ENCODE peak calls at places on chromosomes 4 and X, in nine cellular contexts. One of them, this sample, is unnamed. For H3K4me1, the result is how much of the 10 kb centered on the place peaks cover.

GRCh38 chr4:152359208-152360044 is 176.5 kb downstream of the FBXW7 start:
- DNase-seq in cardiac muscle cell: no peak
- DNase-seq in ascending aorta: no peak
- DNase-seq in CD4-positive, CD25-positive, alpha-beta regulatory T cell: no peak
- DNase-seq in SJSA1: no peak
- DNase-seq in right atrium auricular region: no peak
- DNase-seq in mesenchymal stem cell: no peak
- DNase-seq in psoas muscle: no peak
- DNase-seq in naive thymus-derived CD4-positive, alpha-beta T cell: no peak
- DNase-seq in this sample: no peak

GRCh38 chr4:153931804-153932203 is 142.9 kb upstream of the SFRP2 start:
- DNase-seq in right atrium auricular region: no peak
- DNase-seq in naive thymus-derived CD4-positive, alpha-beta T cell: no peak
- DNase-seq in cardiac muscle cell: no peak
- DNase-seq in mesenchymal stem cell: peak
- DNase-seq in SJSA1: no peak
- DNase-seq in CD4-positive, CD25-positive, alpha-beta regulatory T cell: no peak
- DNase-seq in ascending aorta: no peak
- DNase-seq in psoas muscle: no peak
- DNase-seq in this sample: no peak

GRCh38 chrX:13381514-13381913 is 61.7 kb upstream of the ATXN3L start:
- DNase-seq in cardiac muscle cell: peak
- DNase-seq in ascending aorta: no peak
- DNase-seq in right atrium auricular region: no peak
- DNase-seq in mesenchymal stem cell: no peak
- DNase-seq in CD4-positive, CD25-positive, alpha-beta regulatory T cell: no peak
- DNase-seq in SJSA1: no peak
- DNase-seq in psoas muscle: no peak
- DNase-seq in naive thymus-derived CD4-positive, alpha-beta T cell: no peak
- DNase-seq in this sample: no peak

GRCh38 chrX:107970073-107970472 is 12.1 kb downstream of the TEX13B start:
- DNase-seq in SJSA1: no peak
- DNase-seq in mesenchymal stem cell: no peak
- DNase-seq in cardiac muscle cell: no peak
- DNase-seq in psoas muscle: no peak
- DNase-seq in naive thymus-derived CD4-positive, alpha-beta T cell: no peak
- DNase-seq in ascending aorta: no peak
- DNase-seq in right atrium auricular region: no peak
- DNase-seq in CD4-positive, CD25-positive, alpha-beta regulatory T cell: no peak
- DNase-seq in this sample: no peak

GRCh38 chrX:86002076-86002896 is 45.1 kb downstream of the CHM start:
- DNase-seq in cardiac muscle cell: no peak
- DNase-seq in ascending aorta: no peak
- DNase-seq in psoas muscle: no peak
- DNase-seq in SJSA1: peak
- DNase-seq in mesenchymal stem cell: peak
- DNase-seq in naive thymus-derived CD4-positive, alpha-beta T cell: peak
- DNase-seq in CD4-positive, CD25-positive, alpha-beta regulatory T cell: no peak
- DNase-seq in right atrium auricular region: no peak
- DNase-seq in this sample: peak

GRCh38 chr4:106048250-106048931 is 153.1 kb downstream of the NPNT start:
- DNase-seq in psoas muscle: no peak
- DNase-seq in ascending aorta: no peak
- DNase-seq in cardiac muscle cell: peak
- DNase-seq in right atrium auricular region: no peak
- DNase-seq in CD4-positive, CD25-positive, alpha-beta regulatory T cell: no peak
- DNase-seq in SJSA1: peak
- DNase-seq in mesenchymal stem cell: peak
- DNase-seq in naive thymus-derived CD4-positive, alpha-beta T cell: no peak
- DNase-seq in this sample: no peak

GRCh38 chr4:5247735-5248134 is 196.5 kb downstream of the STK32B start:
- DNase-seq in naive thymus-derived CD4-positive, alpha-beta T cell: no peak
- DNase-seq in cardiac muscle cell: no peak
- DNase-seq in CD4-positive, CD25-positive, alpha-beta regulatory T cell: no peak
- DNase-seq in ascending aorta: no peak
- DNase-seq in right atrium auricular region: no peak
- DNase-seq in SJSA1: no peak
- DNase-seq in psoas muscle: no peak
- DNase-seq in mesenchymal stem cell: no peak
- DNase-seq in this sample: no peak

GRCh38 chr4:138522366-138522765 is 280.2 kb upstream of the SLC7A11 start:
- DNase-seq in mesenchymal stem cell: peak
- DNase-seq in cardiac muscle cell: peak
- DNase-seq in psoas muscle: no peak
- DNase-seq in right atrium auricular region: no peak
- DNase-seq in naive thymus-derived CD4-positive, alpha-beta T cell: no peak
- DNase-seq in SJSA1: peak
- DNase-seq in CD4-positive, CD25-positive, alpha-beta regulatory T cell: no peak
- DNase-seq in ascending aorta: no peak
- DNase-seq in this sample: no peak

GRCh38 chr4:101761405-101761804 is 29.1 kb upstream of the BANK1 start:
- DNase-seq in mesenchymal stem cell: no peak
- DNase-seq in naive thymus-derived CD4-positive, alpha-beta T cell: no peak
- DNase-seq in right atrium auricular region: no peak
- DNase-seq in CD4-positive, CD25-positive, alpha-beta regulatory T cell: no peak
- DNase-seq in cardiac muscle cell: no peak
- DNase-seq in ascending aorta: no peak
- DNase-seq in SJSA1: no peak
- DNase-seq in psoas muscle: no peak
- DNase-seq in this sample: no peak

GRCh38 chrX:18620349-18620748 is 51.6 kb downstream of the RS1 start:
- DNase-seq in naive thymus-derived CD4-positive, alpha-beta T cell: no peak
- DNase-seq in ascending aorta: no peak
- DNase-seq in cardiac muscle cell: no peak
- DNase-seq in SJSA1: no peak
- DNase-seq in right atrium auricular region: no peak
- DNase-seq in psoas muscle: no peak
- DNase-seq in mesenchymal stem cell: no peak
- DNase-seq in CD4-positive, CD25-positive, alpha-beta regulatory T cell: no peak
- DNase-seq in this sample: no peak

GRCh38 chrX:103565752-103566151 is 19.6 kb upstream of the TCEAL4 start:
- DNase-seq in right atrium auricular region: no peak
- DNase-seq in psoas muscle: no peak
- DNase-seq in mesenchymal stem cell: peak
- DNase-seq in naive thymus-derived CD4-positive, alpha-beta T cell: no peak
- DNase-seq in ascending aorta: no peak
- DNase-seq in cardiac muscle cell: peak
- DNase-seq in CD4-positive, CD25-positive, alpha-beta regulatory T cell: no peak
- DNase-seq in SJSA1: no peak
- DNase-seq in this sample: no peak

GRCh38 chrX:150152546-150152945 is 210.6 kb upstream of the MAMLD1 start:
- DNase-seq in naive thymus-derived CD4-positive, alpha-beta T cell: no peak
- DNase-seq in CD4-positive, CD25-positive, alpha-beta regulatory T cell: no peak
- DNase-seq in ascending aorta: no peak
- DNase-seq in SJSA1: no peak
- DNase-seq in right atrium auricular region: no peak
- DNase-seq in cardiac muscle cell: no peak
- DNase-seq in mesenchymal stem cell: no peak
- DNase-seq in psoas muscle: no peak
- DNase-seq in this sample: no peak

GRCh38 chrX:48794993-48795501 is 6.8 kb upstream of the HDAC6 start:
- DNase-seq in cardiac muscle cell: peak
- DNase-seq in naive thymus-derived CD4-positive, alpha-beta T cell: no peak
- DNase-seq in psoas muscle: no peak
- DNase-seq in right atrium auricular region: no peak
- DNase-seq in CD4-positive, CD25-positive, alpha-beta regulatory T cell: no peak
- DNase-seq in mesenchymal stem cell: peak
- DNase-seq in ascending aorta: no peak
- DNase-seq in SJSA1: peak
- DNase-seq in this sample: peak

GRCh38 chr4:27000820-27001219 is 140.2 kb downstream of the STIM2 start:
- DNase-seq in naive thymus-derived CD4-positive, alpha-beta T cell: no peak
- DNase-seq in mesenchymal stem cell: no peak
- DNase-seq in psoas muscle: no peak
- DNase-seq in cardiac muscle cell: no peak
- DNase-seq in ascending aorta: no peak
- DNase-seq in CD4-positive, CD25-positive, alpha-beta regulatory T cell: no peak
- DNase-seq in right atrium auricular region: no peak
- DNase-seq in SJSA1: no peak
- DNase-seq in this sample: no peak

GRCh38 chrX:107205770-107206696 is at the start of the genes DNAAF6 and NUP62CL:
- DNase-seq in CD4-positive, CD25-positive, alpha-beta regulatory T cell: peak
- DNase-seq in mesenchymal stem cell: peak
- DNase-seq in ascending aorta: peak
- DNase-seq in cardiac muscle cell: peak
- DNase-seq in SJSA1: peak
- DNase-seq in right atrium auricular region: no peak
- DNase-seq in naive thymus-derived CD4-positive, alpha-beta T cell: peak
- DNase-seq in psoas muscle: peak
- DNase-seq in this sample: peak

GRCh38 chr4:102169345-102169744 is 175.9 kb downstream of the SLC39A8 start:
- DNase-seq in ascending aorta: no peak
- DNase-seq in right atrium auricular region: no peak
- DNase-seq in cardiac muscle cell: peak
- DNase-seq in mesenchymal stem cell: peak
- DNase-seq in naive thymus-derived CD4-positive, alpha-beta T cell: no peak
- DNase-seq in CD4-positive, CD25-positive, alpha-beta regulatory T cell: no peak
- DNase-seq in psoas muscle: no peak
- DNase-seq in SJSA1: no peak
- DNase-seq in this sample: no peak

GRCh38 chrX:7170903-7171302 is 22.9 kb upstream of the PUDP start:
- DNase-seq in mesenchymal stem cell: peak
- DNase-seq in cardiac muscle cell: peak
- DNase-seq in naive thymus-derived CD4-positive, alpha-beta T cell: peak
- DNase-seq in ascending aorta: no peak
- DNase-seq in CD4-positive, CD25-positive, alpha-beta regulatory T cell: peak
- DNase-seq in right atrium auricular region: no peak
- DNase-seq in psoas muscle: no peak
- DNase-seq in SJSA1: no peak
- DNase-seq in this sample: no peak

GRCh38 chr4:144714166-144714565 is 68.2 kb downstream of the HHIP start:
- DNase-seq in SJSA1: no peak
- DNase-seq in CD4-positive, CD25-positive, alpha-beta regulatory T cell: no peak
- DNase-seq in naive thymus-derived CD4-positive, alpha-beta T cell: no peak
- DNase-seq in ascending aorta: no peak
- DNase-seq in cardiac muscle cell: no peak
- DNase-seq in right atrium auricular region: no peak
- DNase-seq in psoas muscle: no peak
- DNase-seq in mesenchymal stem cell: no peak
- DNase-seq in this sample: no peak

GRCh38 chr4:54050214-54050904 is 14.0 kb downstream of the CHIC2 start:
- DNase-seq in SJSA1: peak
- DNase-seq in right atrium auricular region: no peak
- DNase-seq in cardiac muscle cell: peak
- DNase-seq in psoas muscle: no peak
- DNase-seq in mesenchymal stem cell: peak
- DNase-seq in naive thymus-derived CD4-positive, alpha-beta T cell: no peak
- DNase-seq in CD4-positive, CD25-positive, alpha-beta regulatory T cell: no peak
- DNase-seq in ascending aorta: no peak
- DNase-seq in this sample: no peak

GRCh38 chrX:40109288-40110008 is 11.7 kb upstream of the BCOR start:
- DNase-seq in psoas muscle: peak
- DNase-seq in cardiac muscle cell: peak
- DNase-seq in mesenchymal stem cell: peak
- DNase-seq in naive thymus-derived CD4-positive, alpha-beta T cell: peak
- DNase-seq in CD4-positive, CD25-positive, alpha-beta regulatory T cell: no peak
- DNase-seq in SJSA1: peak
- DNase-seq in ascending aorta: no peak
- DNase-seq in right atrium auricular region: peak
- DNase-seq in this sample: peak

GRCh38 chr4:92121099-92121498 is 182.7 kb upstream of the GRID2 start:
- DNase-seq in ascending aorta: no peak
- DNase-seq in SJSA1: no peak
- DNase-seq in CD4-positive, CD25-positive, alpha-beta regulatory T cell: no peak
- DNase-seq in mesenchymal stem cell: no peak
- DNase-seq in right atrium auricular region: no peak
- DNase-seq in naive thymus-derived CD4-positive, alpha-beta T cell: no peak
- DNase-seq in psoas muscle: no peak
- DNase-seq in cardiac muscle cell: peak
- DNase-seq in this sample: no peak

GRCh38 chrX:66042307-66043077 is 2.6 kb upstream of the VSIG4 start:
- DNase-seq in right atrium auricular region: no peak
- DNase-seq in psoas muscle: no peak
- DNase-seq in cardiac muscle cell: no peak
- DNase-seq in naive thymus-derived CD4-positive, alpha-beta T cell: no peak
- DNase-seq in SJSA1: no peak
- DNase-seq in mesenchymal stem cell: no peak
- DNase-seq in ascending aorta: no peak
- DNase-seq in CD4-positive, CD25-positive, alpha-beta regulatory T cell: no peak
- DNase-seq in this sample: no peak

GRCh38 chrX:82031250-82031649 is 829.3 kb downstream of the SH3BGRL start:
- DNase-seq in SJSA1: no peak
- DNase-seq in cardiac muscle cell: no peak
- DNase-seq in psoas muscle: no peak
- DNase-seq in mesenchymal stem cell: no peak
- DNase-seq in CD4-positive, CD25-positive, alpha-beta regulatory T cell: no peak
- DNase-seq in naive thymus-derived CD4-positive, alpha-beta T cell: no peak
- DNase-seq in ascending aorta: no peak
- DNase-seq in right atrium auricular region: no peak
- DNase-seq in this sample: no peak
- H3K4me1 ChIP-seq in SJSA1: under half
- H3K4me1 ChIP-seq in cardiac muscle cell: under half
- H3K4me1 ChIP-seq in psoas muscle: under half
- H3K4me1 ChIP-seq in mesenchymal stem cell: under half
- H3K4me1 ChIP-seq in CD4-positive, CD25-positive, alpha-beta regulatory T cell: under half
- H3K4me1 ChIP-seq in naive thymus-derived CD4-positive, alpha-beta T cell: under half
- H3K4me1 ChIP-seq in ascending aorta: under half
- H3K4me1 ChIP-seq in right atrium auricular region: under half
- H3K4me1 ChIP-seq in this sample: under half

GRCh38 chr4:81049310-81049709 is 18.8 kb downstream of the BMP3 start:
- DNase-seq in cardiac muscle cell: no peak
- DNase-seq in ascending aorta: no peak
- DNase-seq in mesenchymal stem cell: no peak
- DNase-seq in SJSA1: no peak
- DNase-seq in psoas muscle: no peak
- DNase-seq in CD4-positive, CD25-positive, alpha-beta regulatory T cell: no peak
- DNase-seq in right atrium auricular region: no peak
- DNase-seq in naive thymus-derived CD4-positive, alpha-beta T cell: no peak
- DNase-seq in this sample: no peak
- H3K4me3 ChIP-seq in cardiac muscle cell: no peak
- H3K4me3 ChIP-seq in ascending aorta: no peak
- H3K4me3 ChIP-seq in mesenchymal stem cell: no peak
- H3K4me3 ChIP-seq in SJSA1: no peak
- H3K4me3 ChIP-seq in psoas muscle: no peak
- H3K4me3 ChIP-seq in CD4-positive, CD25-positive, alpha-beta regulatory T cell: no peak
- H3K4me3 ChIP-seq in right atrium auricular region: no peak
- H3K4me3 ChIP-seq in naive thymus-derived CD4-positive, alpha-beta T cell: no peak
- H3K4me3 ChIP-seq in this sample: no peak

GRCh38 chrX:154412468-154412867 is 1.1 kb downstream of the TAFAZZIN start:
- DNase-seq in ascending aorta: peak
- DNase-seq in CD4-positive, CD25-positive, alpha-beta regulatory T cell: no peak
- DNase-seq in right atrium auricular region: no peak
- DNase-seq in mesenchymal stem cell: no peak
- DNase-seq in SJSA1: no peak
- DNase-seq in cardiac muscle cell: no peak
- DNase-seq in naive thymus-derived CD4-positive, alpha-beta T cell: no peak
- DNase-seq in psoas muscle: peak
- DNase-seq in this sample: peak
- H3K27ac ChIP-seq in ascending aorta: peak
- H3K27ac ChIP-seq in CD4-positive, CD25-positive, alpha-beta regulatory T cell: peak
- H3K27ac ChIP-seq in right atrium auricular region: peak
- H3K27ac ChIP-seq in mesenchymal stem cell: no peak
- H3K27ac ChIP-seq in SJSA1: no peak
- H3K27ac ChIP-seq in cardiac muscle cell: no peak
- H3K27ac ChIP-seq in naive thymus-derived CD4-positive, alpha-beta T cell: peak
- H3K27ac ChIP-seq in psoas muscle: peak
- H3K27ac ChIP-seq in this sample: peak

DNA sequence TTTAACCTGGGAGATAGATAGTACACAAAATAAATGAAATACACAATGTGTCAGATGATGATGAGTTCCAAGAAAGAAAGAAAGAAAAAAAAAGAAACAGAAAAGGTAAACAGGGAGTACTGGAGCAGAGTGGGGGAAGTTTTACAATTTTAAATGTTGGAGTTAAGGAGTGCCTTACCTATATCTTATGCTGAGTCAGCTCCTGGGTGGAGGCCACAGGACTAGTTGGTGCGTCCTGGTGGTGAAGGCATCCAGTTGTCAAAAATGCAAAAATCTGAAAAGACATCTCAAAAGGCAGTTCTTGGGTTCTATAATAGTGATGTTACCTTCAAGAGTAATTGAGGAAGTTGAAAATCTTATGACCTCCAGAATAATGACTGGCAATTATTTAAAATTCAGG is 42.4 kb upstream of the MTMR8 start:
- DNase-seq in CD4-positive, CD25-positive, alpha-beta regulatory T cell: no peak
- DNase-seq in cardiac muscle cell: no peak
- DNase-seq in naive thymus-derived CD4-positive, alpha-beta T cell: no peak
- DNase-seq in SJSA1: no peak
- DNase-seq in right atrium auricular region: no peak
- DNase-seq in psoas muscle: no peak
- DNase-seq in mesenchymal stem cell: no peak
- DNase-seq in ascending aorta: no peak
- DNase-seq in this sample: no peak
- H3K4me1 ChIP-seq in CD4-positive, CD25-positive, alpha-beta regulatory T cell: under half
- H3K4me1 ChIP-seq in cardiac muscle cell: under half
- H3K4me1 ChIP-seq in naive thymus-derived CD4-positive, alpha-beta T cell: under half
- H3K4me1 ChIP-seq in SJSA1: under half
- H3K4me1 ChIP-seq in right atrium auricular region: under half
- H3K4me1 ChIP-seq in psoas muscle: under half
- H3K4me1 ChIP-seq in mesenchymal stem cell: under half
- H3K4me1 ChIP-seq in ascending aorta: under half
- H3K4me1 ChIP-seq in this sample: under half